ENCODE peak calls at places on chromosome 13, in five cellular contexts. H, G, B, R and J are unnamed samples. For H3K9me3, the result is how much of the 10 kb centered on the place peaks cover.

GRCh38 chr13:41268764-41269163 is 5.4 kb upstream of the MTRF1 start:
- DNase-seq in H (no peak), R (no peak), B (no peak), G (no peak), J (no peak)

GRCh38 chr13:110869805-110870706 is 44.8 kb downstream of the ANKRD10 start:
- DNase-seq in B (peak), R (peak), G (peak), H (peak), J (peak)

GRCh38 chr13:23656637-23657036 is 86.4 kb downstream of the TNFRSF19 start:
- DNase-seq in H (no peak), G (no peak), B (no peak), R (no peak), J (no peak)

GRCh38 chr13:78317030-78317429 is 286.3 kb downstream of the POU4F1 start:
- DNase-seq in H (no peak), R (no peak), G (no peak), B (no peak), J (no peak)

GRCh38 chr13:60453490-60453889 is 56.5 kb downstream of the TDRD3 start:
- DNase-seq in G (no peak), B (no peak), R (no peak), H (no peak), J (no peak)

GRCh38 chr13:26698392-26699196 is 62.0 kb downstream of the GPR12 start:
- DNase-seq in R (peak), G (peak), H (peak), B (peak), J (peak)

GRCh38 chr13:100088282-100088647 is 628 bp upstream of the PCCA start:
- DNase-seq in H (no peak), G (no peak), B (no peak), R (no peak), J (no peak)

GRCh38 chr13:45496942-45497341 is 32.2 kb downstream of the COG3 start:
- DNase-seq in G (no peak), H (no peak), R (no peak), B (no peak), J (no peak)

GRCh38 chr13:109744512-109745051 is 41.8 kb downstream of the IRS2 start:
- DNase-seq in G (peak), B (no peak), H (peak), R (peak), J (no peak)

GRCh38 chr13:107867701-107868661 is 347.4 kb downstream of the LIG4 start:
- DNase-seq in G (no peak), H (no peak), R (peak), B (peak), J (peak)

GRCh38 chr13:32265726-32266125 is 49.4 kb downstream of the ZAR1L start:
- DNase-seq in H (no peak), G (no peak), B (no peak), R (no peak), J (no peak)

GRCh38 chr13:80469841-80470378 is 129.0 kb upstream of the SPRY2 start:
- DNase-seq in B (no peak), H (peak), R (peak), G (peak), J (no peak)

GRCh38 chr13:94256671-94257070 is 222.8 kb downstream of the DCT start:
- DNase-seq in R (no peak), H (no peak), B (no peak), G (no peak), J (no peak)

GRCh38 chr13:45292176-45292575 is 48.8 kb downstream of the TPT1 start:
- DNase-seq in B (no peak), H (no peak), G (no peak), R (no peak), J (no peak)

GRCh38 chr13:44131069-44131614 is 242.5 kb upstream of the SERP2 start:
- DNase-seq in R (no peak), G (no peak), B (no peak), H (no peak), J (no peak)

GRCh38 chr13:74045583-74045982 is 88.6 kb downstream of the KLF12 start:
- DNase-seq in B (no peak), R (no peak), H (no peak), G (no peak), J (no peak)

GRCh38 chr13:102309110-102309509 is 92.7 kb downstream of the FGF14 start:
- DNase-seq in R (no peak), G (no peak), B (no peak), H (no peak), J (peak)

GRCh38 chr13:18233783-18234299 is 947.8 kb downstream of the TUBA3C start:
- DNase-seq in G (no peak), H (no peak), R (no peak), B (no peak), J (no peak)

GRCh38 chr13:18236528-18236815 is 945.2 kb downstream of the TUBA3C start:
- DNase-seq in B (no peak), H (no peak), G (no peak), R (no peak), J (no peak)

GRCh38 chr13:18235172-18235571 is 946.5 kb downstream of the TUBA3C start:
- DNase-seq in H (no peak), R (no peak), G (no peak), B (no peak), J (no peak)

GRCh38 chr13:18232994-18233782 is 948.4 kb downstream of the TUBA3C start:
- DNase-seq in G (no peak), H (no peak), R (no peak), B (no peak), J (no peak)

DNA sequence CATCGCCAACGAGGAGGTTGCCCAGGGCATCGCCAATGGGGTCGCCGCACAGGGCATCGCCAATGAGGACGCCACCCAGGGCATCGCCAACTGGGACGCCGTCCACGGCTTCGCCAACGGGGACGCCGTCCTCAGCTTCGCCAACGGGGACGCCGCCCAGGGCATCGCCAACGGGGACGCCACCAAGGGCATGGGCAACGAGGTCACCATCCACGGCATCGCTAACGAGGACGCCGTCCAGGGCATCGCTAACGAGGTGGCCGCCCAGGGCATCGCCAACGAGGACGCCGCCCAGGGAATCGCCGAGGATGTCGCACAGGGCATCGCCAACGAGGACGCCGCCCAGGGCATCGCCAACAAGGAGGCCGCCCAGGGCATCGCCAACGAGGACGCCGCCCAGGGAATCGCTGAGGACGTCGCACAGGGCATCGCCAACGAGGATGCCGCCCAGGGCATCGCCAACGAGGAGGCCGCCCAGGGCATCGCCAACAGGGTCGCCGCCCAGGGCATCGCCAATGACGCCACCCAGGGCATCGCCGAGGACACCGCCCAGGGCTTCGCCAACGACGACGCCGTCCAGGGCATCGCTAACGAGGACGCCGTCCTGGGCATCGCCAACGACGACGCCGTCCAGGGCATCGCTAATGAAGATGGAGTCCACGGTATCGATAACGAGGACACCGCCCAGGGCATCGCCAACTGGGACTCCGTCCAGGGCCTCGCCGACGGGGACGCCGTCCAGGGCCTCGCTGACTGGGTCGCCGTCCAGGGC is 945.7 kb downstream of the TUBA3C start:
- DNase-seq in B (no peak), G (no peak), H (no peak), R (no peak), J (no peak)
- H3K9me3 ChIP-seq in B (under half), G (under half), H (under half), R (under half), J (under half)

DNA sequence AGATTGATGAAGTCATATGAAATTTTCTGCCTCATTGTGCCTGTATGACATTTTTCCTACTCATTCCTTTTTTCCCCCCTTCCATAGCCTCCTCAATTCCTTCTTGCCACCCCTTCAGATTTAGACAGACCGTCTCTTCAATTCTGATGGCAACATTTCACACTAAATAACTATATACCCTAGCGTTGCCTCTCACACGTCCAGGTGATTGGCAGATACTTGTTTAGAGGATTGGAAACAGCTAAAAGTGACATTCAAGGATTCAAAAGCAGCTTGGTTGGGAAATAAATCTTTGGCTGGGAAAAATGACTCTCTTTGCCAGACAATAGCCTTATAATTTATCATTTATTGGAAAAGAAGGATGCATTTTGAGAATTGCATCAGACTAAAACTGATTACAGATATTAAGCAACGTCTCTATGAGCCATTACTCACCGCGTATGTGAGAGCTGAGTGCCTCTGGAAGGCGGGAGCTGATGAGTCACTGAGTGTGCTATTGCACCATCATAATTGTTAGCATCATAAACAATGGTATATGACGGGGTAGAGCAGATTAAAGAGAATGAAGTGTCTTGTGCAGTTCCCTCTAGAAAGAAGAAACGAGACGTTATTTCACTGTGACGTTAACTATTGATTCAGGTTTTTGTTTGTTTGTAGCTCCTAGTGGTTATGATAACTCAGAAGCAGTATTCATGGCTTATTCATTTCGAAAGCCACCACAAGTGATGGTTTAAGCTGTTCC is 61.1 kb upstream of the FAM216B start:
- DNase-seq in B (peak), R (peak), G (no peak), H (no peak), J (no peak)
- TF ChIP-seq CTCF in B (no peak), R (no peak), G (no peak), H (no peak), J (no peak)

GRCh38 chr13:46893820-46894533 is 2.9 kb downstream of the HTR2A start:
- DNase-seq in R (peak), H (peak), B (peak), G (peak), J (peak)

GRCh38 chr13:46899801-46900200 is 2.9 kb upstream of the HTR2A start:
- DNase-seq in G (no peak), B (no peak), H (no peak), R (no peak), J (no peak)

GRCh38 chr13:46893221-46893620 is 3.6 kb downstream of the HTR2A start:
- DNase-seq in H (no peak), G (no peak), B (no peak), R (no peak), J (no peak)

GRCh38 chr13:46894534-46894906 is 2.3 kb downstream of the HTR2A start:
- DNase-seq in G (no peak), B (no peak), R (no peak), H (no peak), J (no peak)

GRCh38 chr13:46896346-46897138 is at the start of gene HTR2A:
- DNase-seq in H (no peak), R (peak), B (peak), G (peak), J (peak)
- H3K4me3 ChIP-seq in H (peak), R (no peak), B (peak), G (peak), J (peak)

GRCh38 chr13:75666646-75667351 is 30.7 kb downstream of the LMO7 start:
- DNase-seq in H (no peak), G (no peak), B (no peak), R (no peak), J (no peak)
- H3K9me3 ChIP-seq in H (under half), G (under half), B (under half), R (under half), J (under half)